ENCODE peak calls at places on chromosomes 1 and 21, in four cellular contexts. Z is body of pancreas, E is PC-9, Y is caudate nucleus. A is an unnamed sample.
A peak's percentile ranks its signal among the peaks of the same experiment; 100 is the strongest.

GRCh38 chr1:230152999-230153398 is 86.0 kb downstream of the GALNT2 start:
- DNase-seq in Z (no peak), E (no peak), Y (no peak), A (no peak)

GRCh38 chr1:117638759-117639158 is 32.9 kb downstream of the TENT5C start:
- DNase-seq in Z (no peak), E (no peak), Y (no peak), A (no peak)

GRCh38 chr1:30046751-30047150 is 676.6 kb downstream of the MATN1 start:
- DNase-seq in Z (no peak), E (no peak), Y (no peak), A (peak; percentile 29)

GRCh38 chr21:44667612-44668011 is 885 bp upstream of the KRTAP12-2 start:
- DNase-seq in Z (no peak), E (no peak), Y (no peak), A (no peak)

GRCh38 chr1:79044974-79045650 is 38.6 kb upstream of the ADGRL4 start:
- DNase-seq in Z (no peak), E (no peak), Y (no peak), A (no peak)

GRCh38 chr1:227317541-227318002 is 720 bp downstream of the CDC42BPA start:
- DNase-seq in Z (peak; percentile 38), E (peak; percentile 49), Y (no peak), A (no peak)

GRCh38 chr1:194829492-194829891 is 1643.1 kb upstream of the B3GALT2 start:
- DNase-seq in Z (no peak), E (no peak), Y (no peak), A (no peak)

GRCh38 chr1:110198746-110199145 is 11.4 kb upstream of the KCNC4 start:
- DNase-seq in Z (no peak), E (no peak), Y (no peak), A (no peak)

GRCh38 chr21:24897883-24898282 is 709.4 kb downstream of the MRPL39 start:
- DNase-seq in Z (no peak), E (no peak), Y (no peak), A (no peak)

GRCh38 chr1:177794316-177794991 is 175.4 kb downstream of the SEC16B start:
- DNase-seq in Z (no peak), E (no peak), Y (no peak), A (no peak)

GRCh38 chr1:243939167-243939848 is 89.3 kb upstream of the AKT3 start:
- DNase-seq in Z (no peak), E (no peak), Y (no peak), A (no peak)

GRCh38 chr1:31238986-31239613 is 587 bp downstream of the NKAIN1 start:
- DNase-seq in Z (no peak), E (no peak), Y (no peak), A (no peak)

GRCh38 chr21:38712076-38712475 is 93.7 kb upstream of the ETS2 start:
- DNase-seq in Z (peak; percentile 4), E (no peak), Y (no peak), A (no peak)

GRCh38 chr1:224650329-224650728 is 34.2 kb downstream of the CNIH3 start:
- DNase-seq in Z (no peak), E (no peak), Y (no peak), A (no peak)

GRCh38 chr21:29287383-29287782 is 11.3 kb upstream of the BACH1 start:
- DNase-seq in Z (no peak), E (no peak), Y (no peak), A (no peak)

GRCh38 chr1:25810341-25811299 is 9.1 kb upstream of the MTFR1L start:
- DNase-seq in Z (peak; percentile 71), E (peak; percentile 71), Y (peak; percentile 39), A (peak; percentile 82)

GRCh38 chr1:186775881-186776560 is 52.7 kb upstream of the PLA2G4A start:
- DNase-seq in Z (no peak), E (no peak), Y (no peak), A (no peak)

GRCh38 chr1:20574686-20575543 is 14.0 kb upstream of the CDA start:
- DNase-seq in Z (peak; percentile 73), E (no peak), Y (no peak), A (peak; percentile 72)

GRCh38 chr21:41536076-41536826 is 28.3 kb upstream of the TMPRSS2 start:
- DNase-seq in Z (peak; percentile 45), E (peak; percentile 87), Y (no peak), A (no peak)

GRCh38 chr1:234958702-234959649 is 169.7 kb downstream of the TOMM20 start:
- DNase-seq in Z (no peak), E (no peak), Y (no peak), A (no peak)

GRCh38 chr1:234325878-234326492 is 47.3 kb upstream of the COA6 start:
- DNase-seq in Z (no peak), E (no peak), Y (no peak), A (no peak)